ENCODE peak calls at places on chromosomes 11 and 22, in six cellular contexts. T is activated naive CD8-positive, alpha-beta T cell treated with anti-CD3 and anti-CD28 coated beads, Interleukin-2, amount 50 U/mL, for 24 hours; I is fibroblast of mammary gland; F is activated CD4-positive, alpha-beta T cell treated with anti-CD3 and anti-CD28 coated beads, Interleukin-2, amount 50 U/mL, for 1 hour; X is CD8-positive, alpha-beta T cell; H is activated T-cell treated with anti-CD3 and anti-CD28 coated beads for 1 hour. Q is an unnamed sample.

GRCh38 chr11:110128161-110128560 is 35.0 kb downstream of the ZC3H12C start:
- DNase-seq in I (peak; percentile 84), X (no peak), H (no peak), F (no peak), T (no peak), Q (no peak)

GRCh38 chr22:32177221-32177765 is 18.2 kb upstream of the C22orf42 start:
- DNase-seq in X (no peak), T (no peak), H (no peak), I (peak; percentile 1), F (no peak), Q (no peak)

GRCh38 chr22:38085056-38085455 is 1.1 kb upstream of the SLC16A8 start:
- DNase-seq in F (no peak), X (no peak), I (no peak), H (no peak), T (no peak), Q (no peak)

GRCh38 chr11:33157103-33158027 is 3.9 kb downstream of the CSTF3 start:
- DNase-seq in X (no peak), F (no peak), H (no peak), I (peak; percentile 36), T (no peak), Q (no peak)

GRCh38 chr11:70032943-70033710 is 45.0 kb upstream of the ANO1 start:
- DNase-seq in X (no peak), T (no peak), H (no peak), I (no peak), F (no peak), Q (no peak)

GRCh38 chr11:15743244-15743629 is 613.1 kb downstream of the SOX6 start:
- DNase-seq in T (no peak), I (no peak), H (no peak), F (no peak), X (no peak), Q (no peak)

GRCh38 chr22:45112136-45112879 is 51.4 kb upstream of the NUP50 start:
- DNase-seq in I (peak; percentile 83), H (no peak), X (no peak), F (no peak), T (no peak), Q (no peak)

GRCh38 chr11:112761911-112762685 is 199.1 kb upstream of the NCAM1 start:
- DNase-seq in X (no peak), T (no peak), F (no peak), H (no peak), I (no peak), Q (no peak)

GRCh38 chr11:94647926-94648325 is 80.8 kb downstream of the PIWIL4 start:
- DNase-seq in T (no peak), H (no peak), F (no peak), X (no peak), I (peak; percentile 39), Q (no peak)

GRCh38 chr11:117319214-117319840 is 3.3 kb upstream of the BACE1 start:
- DNase-seq in X (no peak), T (no peak), I (peak; percentile 30), F (no peak), H (no peak), Q (no peak)

GRCh38 chr11:64291746-64292457 is 800 bp downstream of the KCNK4 start:
- DNase-seq in T (no peak), X (no peak), F (no peak), I (no peak), H (no peak), Q (no peak)

GRCh38 chr11:87493516-87493915 is 455.8 kb downstream of the TMEM135 start:
- DNase-seq in X (no peak), T (no peak), I (no peak), H (no peak), F (no peak), Q (no peak)

GRCh38 chr11:104073950-104074349 is 37.5 kb downstream of the DDI1 start:
- DNase-seq in H (no peak), I (peak; percentile 64), F (no peak), X (no peak), T (no peak), Q (no peak)

GRCh38 chr22:41793871-41794270 is 6.6 kb upstream of the CCDC134 start:
- DNase-seq in X (no peak), H (no peak), T (no peak), F (no peak), I (no peak), Q (no peak)

GRCh38 chr22:17921871-17922821 is 102.2 kb downstream of the MICAL3 start:
- DNase-seq in F (no peak), T (no peak), I (no peak), H (no peak), X (no peak), Q (no peak)

GRCh38 chr11:46295312-46295995 is 18.0 kb downstream of the CREB3L1 start:
- DNase-seq in I (peak; percentile 67), T (peak; percentile 73), F (peak; percentile 73), X (peak; percentile 77), H (peak; percentile 65), Q (peak; percentile 60)

GRCh38 chr11:100329352-100329751 is 357.7 kb upstream of the ARHGAP42 start:
- DNase-seq in T (no peak), X (no peak), I (no peak), F (no peak), H (no peak), Q (no peak)

GRCh38 chr22:45946805-45947600 is 30.0 kb downstream of the WNT7B start:
- DNase-seq in H (no peak), I (no peak), F (no peak), T (no peak), X (no peak), Q (no peak)

GRCh38 chr22:44753189-44754042 is 1.0 kb downstream of the ARHGAP8 start:
- DNase-seq in X (no peak), H (no peak), F (no peak), T (no peak), I (peak; percentile 58), Q (no peak)

GRCh38 chr11:128548655-128549255 is 38.6 kb downstream of the ETS1 start:
- DNase-seq in F (peak; percentile 13), H (no peak), I (peak; percentile 48), X (peak; percentile 24), T (peak; percentile 44), Q (peak; percentile 45)